ENCODE peak calls at places on chromosomes 12 and 14, in four cellular contexts. D is ELR, Y is heart left ventricle, S is keratinocyte. E is an unnamed sample.

GRCh38 chr12:57093412-57094193 is 4.7 kb downstream of the NAB2 start:
- DNase-seq in S (no peak), Y (peak), D (peak), E (peak)

GRCh38 chr14:94129758-94130414 is 482 bp upstream of the IFI27L2 start:
- DNase-seq in S (no peak), D (peak), Y (peak), E (peak)

GRCh38 chr12:21323736-21324135 is 11.0 kb downstream of the SLCO1A2 start:
- DNase-seq in S (no peak), D (no peak), Y (no peak), E (no peak)

GRCh38 chr12:38666425-38666824 is 239.0 kb downstream of the CPNE8 start:
- DNase-seq in S (no peak), D (no peak), Y (no peak), E (no peak)

GRCh38 chr12:11865835-11866234 is 204.9 kb upstream of the BCL2L14 start:
- DNase-seq in Y (no peak), D (no peak), S (no peak), E (no peak)

GRCh38 chr14:21498540-21499526 is 12.3 kb downstream of the METTL3 start:
- DNase-seq in S (no peak), D (peak), Y (no peak), E (peak)

GRCh38 chr14:69133206-69134125 is 19.5 kb downstream of the DCAF5 start:
- DNase-seq in Y (no peak), S (no peak), D (peak), E (peak)

GRCh38 chr12:100266163-100266801 is 597 bp downstream of the DEPDC4 start:
- DNase-seq in S (no peak), D (no peak), Y (no peak), E (no peak)

GRCh38 chr12:118237908-118238307 is 102.0 kb downstream of the PEBP1 start:
- DNase-seq in D (peak), S (peak), Y (no peak), E (peak)

GRCh38 chr12:127809236-127809635 is 457.7 kb upstream of the TMEM132C start:
- DNase-seq in S (no peak), D (peak), Y (no peak), E (peak)

GRCh38 chr12:47818701-47819543 is 781 bp downstream of the HDAC7 start:
- DNase-seq in S (no peak), Y (peak), D (peak), E (peak)

GRCh38 chr14:51335521-51335920 is 95.5 kb downstream of the TMX1 start:
- DNase-seq in D (no peak), Y (peak), S (no peak), E (no peak)

GRCh38 chr14:68679301-68679700 is 113.6 kb downstream of the ZFP36L1 start:
- DNase-seq in Y (no peak), S (no peak), D (no peak), E (no peak)

GRCh38 chr12:65490193-65490592 is 211.7 kb downstream of the MSRB3 start:
- DNase-seq in S (no peak), Y (no peak), D (peak), E (no peak)

GRCh38 chr12:6332459-6332858 is 9.4 kb downstream of the TNFRSF1A start:
- DNase-seq in Y (no peak), S (no peak), D (peak), E (peak)

E was measured in MCF 10A.